ENCODE peak calls at places on chromosomes 4 and X, in eight cellular contexts. V is right atrium auricular region, C is fibroblast of lung, M is NT2/D1, B is GM23248, U is fibroblast of villous mesenchyme, A is Caco-2, O is adipocyte. D is an unnamed sample.

GRCh38 chr4:155999743-156000142 is 46.1 kb upstream of the CTSO start:
- DNase-seq in M (peak), C (peak), V (no peak), O (peak), B (no peak), U (peak), A (peak), D (no peak)

GRCh38 chr4:143282170-143282760 is 54.4 kb upstream of the GAB1 start:
- DNase-seq in C (peak), M (no peak), A (no peak), V (no peak), O (no peak), B (no peak), U (peak), D (peak)

GRCh38 chrX:146424422-146424821 is 385.1 kb upstream of the CXorf51B start:
- DNase-seq in V (no peak), O (no peak), U (no peak), C (no peak), M (no peak), A (no peak), B (no peak), D (no peak)

GRCh38 chrX:20267924-20268701 is 1.4 kb upstream of the RPS6KA3 start:
- DNase-seq in A (peak), V (peak), C (peak), M (no peak), B (no peak), O (no peak), U (peak), D (peak)

GRCh38 chrX:38811515-38812239 is 10.4 kb downstream of the MID1IP1 start:
- DNase-seq in O (peak), M (no peak), B (no peak), V (no peak), C (no peak), A (no peak), U (no peak), D (no peak)

GRCh38 chr4:137934921-137935320 is 307.2 kb downstream of the SLC7A11 start:
- DNase-seq in V (no peak), O (no peak), M (no peak), U (no peak), C (no peak), A (no peak), B (no peak), D (no peak)

GRCh38 chr4:15410750-15411149 is 17.1 kb upstream of the C1QTNF7 start:
- DNase-seq in C (peak), A (no peak), B (no peak), O (no peak), V (no peak), M (no peak), U (peak), D (no peak)

GRCh38 chrX:18353931-18354368 is 538 bp downstream of the SCML2 start:
- DNase-seq in U (no peak), O (peak), B (peak), M (peak), A (peak), V (no peak), C (no peak), D (no peak)

GRCh38 chrX:54945224-54945623 is 24.6 kb downstream of the TRO start:
- DNase-seq in B (no peak), O (no peak), A (no peak), V (no peak), M (no peak), C (no peak), U (no peak), D (no peak)

GRCh38 chr4:76306882-76307669 is 543 bp downstream of the STBD1 start:
- DNase-seq in A (peak), U (peak), M (peak), B (peak), C (peak), O (peak), V (peak), D (peak)

GRCh38 chr4:181646864-181647263 is 596.3 kb upstream of the TENM3 start:
- DNase-seq in C (peak), A (no peak), U (no peak), M (no peak), B (peak), O (no peak), V (no peak), D (no peak)

GRCh38 chr4:104418313-104418712 is 76.4 kb downstream of the CXXC4 start:
- DNase-seq in B (no peak), V (no peak), M (no peak), C (no peak), U (no peak), A (no peak), O (no peak), D (no peak)

GRCh38 chrX:37926700-37927099 is 79.3 kb upstream of the DYNLT3 start:
- DNase-seq in B (peak), A (peak), M (no peak), U (peak), V (no peak), O (peak), C (peak), D (peak)

GRCh38 chrX:17923546-17923945 is 62.4 kb upstream of the RAI2 start:
- DNase-seq in U (no peak), M (no peak), C (no peak), A (no peak), B (peak), O (no peak), V (no peak), D (no peak)

GRCh38 chr4:1104647-1105046 is 8.7 kb downstream of the RNF212 start:
- DNase-seq in B (no peak), V (no peak), C (no peak), A (no peak), M (no peak), O (no peak), U (no peak), D (no peak)

GRCh38 chr4:120156115-120156718 is 89.6 kb upstream of the MAD2L1 start:
- DNase-seq in U (peak), C (peak), A (peak), O (peak), M (peak), B (peak), V (no peak), D (peak)

GRCh38 chr4:88526221-88526815 is 2.7 kb upstream of the PYURF start:
- DNase-seq in A (no peak), B (peak), O (peak), M (no peak), C (peak), V (no peak), U (peak), D (no peak)

GRCh38 chrX:115968436-115969252 is 201.9 kb upstream of the AGTR2 start:
- DNase-seq in B (peak), M (peak), U (peak), O (peak), A (no peak), C (peak), V (peak), D (no peak)

GRCh38 chrX:2521092-2521926 is 20.5 kb upstream of the DHRSX start:
- DNase-seq in O (no peak), U (no peak), V (no peak), M (no peak), C (no peak), A (no peak), B (no peak), D (peak)

DNA sequence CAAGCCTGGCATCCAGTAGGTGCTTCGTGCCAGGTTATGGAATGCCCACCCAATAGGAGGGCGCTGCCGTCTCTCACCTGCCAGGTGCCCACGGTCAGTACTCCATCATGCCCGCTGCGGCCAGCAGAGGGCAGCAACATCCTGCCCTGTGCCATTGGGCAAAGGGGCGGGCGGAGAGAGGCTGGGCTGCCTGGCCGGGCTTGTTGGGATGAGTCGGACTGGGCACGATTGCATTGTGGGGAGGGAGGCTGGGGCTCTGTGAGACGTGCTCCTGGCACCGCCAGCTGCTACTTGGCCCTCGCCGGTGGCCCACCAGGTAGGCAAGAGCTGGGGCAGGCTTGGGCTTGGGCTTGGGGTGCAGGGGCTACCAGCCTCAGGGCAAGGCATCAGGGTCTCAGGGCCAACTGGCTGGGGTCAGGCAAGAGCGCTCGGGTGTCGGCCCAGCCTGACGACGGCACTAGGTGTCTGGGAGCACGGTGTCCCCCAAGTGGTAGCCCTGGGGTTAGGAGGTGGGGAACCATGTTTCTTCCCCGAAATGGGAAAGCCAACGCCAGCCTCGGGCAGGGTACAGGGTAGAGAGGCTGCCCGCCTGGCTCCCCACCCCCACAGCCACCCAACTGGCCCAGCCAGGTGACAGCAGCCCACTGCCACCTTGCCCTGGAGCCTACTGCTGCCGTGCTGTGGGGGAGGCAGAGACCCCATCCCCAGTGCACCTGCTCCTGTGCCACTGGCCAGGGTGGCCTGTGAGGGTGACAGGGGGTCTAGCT is at the start of gene PLXNB3:
- DNase-seq in V (peak), O (peak), C (peak), A (peak), B (peak), M (peak), U (peak), D (peak)
- H3K4me3 ChIP-seq in V (no peak), O (peak), C (no peak), A (no peak), B (peak), M (no peak), U (no peak), D (peak)

GRCh38 chr4:4461178-4461577 is 74.3 kb downstream of the NSG1 start:
- DNase-seq in B (no peak), M (no peak), O (no peak), U (no peak), C (no peak), V (no peak), A (no peak), D (no peak)
- H3K4me3 ChIP-seq in B (no peak), M (no peak), O (no peak), U (no peak), C (no peak), V (no peak), A (no peak), D (no peak)

GRCh38 chrX:70454441-70455365 is 10.1 kb downstream of the DLG3 start:
- DNase-seq in C (peak), A (peak), M (peak), B (peak), V (peak), U (peak), O (peak), D (peak)
- H3K4me3 ChIP-seq in C (peak), A (peak), M (peak), B (peak), V (peak), U (peak), O (peak), D (peak)

GRCh38 chr4:39825090-39825489 is 127.2 kb downstream of the UBE2K start:
- DNase-seq in U (no peak), C (no peak), B (no peak), O (no peak), A (no peak), M (no peak), V (no peak), D (no peak)
- H3K4me3 ChIP-seq in U (no peak), C (no peak), B (no peak), O (no peak), A (no peak), M (no peak), V (no peak), D (no peak)

DNA sequence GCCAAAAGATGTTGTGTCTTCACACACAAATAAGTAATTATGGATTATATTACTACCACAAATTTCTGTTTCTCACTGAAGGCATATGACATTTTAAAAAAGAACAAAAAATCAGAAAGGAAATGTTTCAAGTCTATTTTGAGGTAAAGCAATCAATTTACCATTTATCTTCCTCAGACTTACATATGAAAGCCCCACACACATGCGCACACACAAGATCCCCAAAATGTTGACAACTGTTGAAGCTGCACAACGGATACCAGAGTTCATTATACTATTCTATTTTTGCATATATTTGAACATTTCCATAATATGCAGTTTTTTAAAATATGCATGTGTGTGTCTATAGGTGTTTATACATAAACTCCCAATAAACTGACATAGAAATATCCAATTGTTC is 2.7 kb downstream of the LRBA start:
- DNase-seq in C (no peak), A (no peak), U (no peak), V (no peak), M (no peak), O (no peak), B (no peak), D (no peak)
- H3K4me3 ChIP-seq in C (no peak), A (no peak), U (no peak), V (no peak), M (no peak), O (no peak), B (no peak), D (no peak)

DNA sequence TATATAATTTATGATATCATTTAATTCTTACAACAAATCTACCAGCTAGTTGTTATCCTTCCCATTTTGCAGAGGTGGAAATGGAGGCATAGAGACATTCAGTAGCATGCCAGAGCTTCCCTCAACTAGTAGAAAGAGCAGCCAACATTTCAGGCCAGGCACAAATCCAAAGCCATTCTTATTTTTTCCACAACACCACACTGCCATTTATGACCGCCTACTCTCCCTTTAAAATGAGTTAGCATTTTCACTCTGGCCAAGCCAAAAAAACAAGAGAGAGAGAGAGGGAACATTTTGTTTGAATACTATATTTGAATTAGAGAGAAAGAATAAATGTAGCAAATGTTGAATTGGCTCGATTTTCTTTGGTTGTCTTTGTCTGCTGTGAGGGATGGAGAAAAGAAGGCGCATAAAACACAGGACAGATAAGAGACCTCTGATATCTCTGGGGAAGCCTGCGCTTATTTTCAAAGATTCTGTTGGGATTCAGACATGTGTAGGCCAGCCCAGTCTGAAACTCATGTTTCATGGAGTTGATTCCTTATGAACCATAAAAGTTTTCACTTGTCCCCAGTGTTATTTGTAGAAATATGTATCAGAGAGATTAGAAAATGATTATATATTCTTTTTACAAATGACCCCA is 265.7 kb downstream of the RAB28 start:
- DNase-seq in U (no peak), O (no peak), M (no peak), B (no peak), C (no peak), V (no peak), A (no peak), D (no peak)
- H3K4me3 ChIP-seq in U (no peak), O (no peak), M (no peak), B (no peak), C (no peak), V (no peak), A (no peak), D (no peak)